ENCODE peak calls at places on chromosomes 2 and 18, in five cellular contexts. T, J, O, Q and L are unnamed samples.

GRCh38 chr2:85255456-85255812 is 72.4 kb downstream of the TGOLN2 start:
- DNase-seq in J (no peak), Q (peak; percentile 24), T (no peak), O (no peak), L (no peak)

GRCh38 chr18:54444309-54444914 is 86.7 kb downstream of the C18orf54 start:
- DNase-seq in O (peak; percentile 57), T (peak; percentile 63), J (peak; percentile 42), Q (peak; percentile 15), L (peak; percentile 1)

GRCh38 chr2:53202063-53202462 is 565.5 kb upstream of the CHAC2 start:
- DNase-seq in J (peak; percentile 7), T (peak; percentile 32), O (no peak), Q (peak; percentile 35), L (peak; percentile 7)

GRCh38 chr2:100427627-100428258 is 10.3 kb upstream of the CHST10 start:
- DNase-seq in O (peak; percentile 79), T (peak; percentile 62), Q (peak; percentile 38), J (peak; percentile 42), L (peak; percentile 52)

GRCh38 chr2:204021290-204022081 is 84.9 kb downstream of the ICOS start:
- DNase-seq in J (no peak), T (no peak), Q (no peak), O (no peak), L (no peak)

GRCh38 chr2:85356186-85356585 is 1.6 kb downstream of the ELMOD3 start:
- DNase-seq in Q (no peak), O (no peak), J (no peak), T (no peak), L (no peak)

GRCh38 chr2:74148457-74149248 is 941 bp upstream of the BOLA3 start:
- DNase-seq in Q (no peak), O (no peak), J (no peak), T (no peak), L (peak; percentile 13)

GRCh38 chr18:6954501-6954900 is 163.1 kb downstream of the LAMA1 start:
- DNase-seq in O (no peak), T (no peak), J (no peak), Q (no peak), L (no peak)

GRCh38 chr2:27647289-27647688 is 16.1 kb downstream of the SUPT7L start:
- DNase-seq in Q (no peak), O (no peak), J (peak; percentile 10), T (no peak), L (no peak)

GRCh38 chr2:9178905-9179571 is 27.6 kb upstream of the ASAP2 start:
- DNase-seq in T (no peak), J (peak; percentile 66), Q (peak; percentile 88), O (no peak), L (no peak)

GRCh38 chr18:29154196-29154757 is 977.3 kb upstream of the CDH2 start:
- DNase-seq in Q (no peak), J (peak; percentile 16), T (no peak), O (no peak), L (no peak)

GRCh38 chr2:232435805-232436204 is 20.1 kb upstream of the ALPI start:
- DNase-seq in T (no peak), O (no peak), Q (no peak), J (no peak), L (no peak)

GRCh38 chr2:16148632-16149348 is 208.4 kb downstream of the MYCN start:
- DNase-seq in J (no peak), Q (no peak), O (no peak), T (no peak), L (no peak)

GRCh38 chr18:13614701-13615288 is 111.6 kb downstream of the FAM210A start:
- DNase-seq in Q (no peak), J (no peak), T (no peak), O (peak; percentile 72), L (no peak)

GRCh38 chr18:55522011-55522410 is 66.0 kb downstream of the TCF4 start:
- DNase-seq in O (no peak), Q (no peak), J (no peak), T (no peak), L (no peak)

GRCh38 chr2:197871780-197872456 is 67.5 kb downstream of the PLCL1 start:
- DNase-seq in T (no peak), Q (no peak), O (no peak), J (no peak), L (no peak)

GRCh38 chr2:177038772-177039484 is 173.7 kb upstream of the HNRNPA3 start:
- DNase-seq in J (no peak), O (no peak), Q (no peak), T (no peak), L (no peak)